ENCODE peak calls at places on chromosomes 3 and 15, in seven cellular contexts. I, S, Z, F, H, E and J are unnamed samples.

GRCh38 chr3:58798312-58798711 is 131.7 kb upstream of the FAM3D start:
- DNase-seq in Z (no peak), E (no peak), H (no peak), I (no peak), S (no peak), F (no peak), J (no peak)

GRCh38 chr3:42229942-42230688 is 35.9 kb downstream of the CCK start:
- DNase-seq in E (no peak), H (peak), F (no peak), I (peak), Z (peak), S (peak), J (peak)

GRCh38 chr3:164752814-164753213 is 325.5 kb downstream of the SI start:
- DNase-seq in H (no peak), Z (no peak), I (no peak), E (no peak), S (no peak), F (no peak), J (no peak)

GRCh38 chr3:111904376-111905241 is 45.5 kb downstream of the PHLDB2 start:
- DNase-seq in I (no peak), S (no peak), H (peak), Z (no peak), E (no peak), F (no peak), J (peak)

GRCh38 chr3:51681453-51681852 is 10.4 kb downstream of the TEX264 start:
- DNase-seq in Z (no peak), E (peak), F (peak), S (no peak), H (peak), I (no peak), J (no peak)

GRCh38 chr3:190697901-190698300 is 164.6 kb downstream of the GMNC start:
- DNase-seq in S (no peak), I (no peak), F (no peak), E (no peak), H (no peak), Z (no peak), J (peak)

GRCh38 chr3:120451670-120452220 is 953 bp upstream of the FSTL1 start:
- DNase-seq in E (no peak), H (no peak), Z (no peak), F (no peak), I (no peak), S (no peak), J (no peak)

GRCh38 chr3:130386604-130387263 is 41.3 kb downstream of the COL6A5 start:
- DNase-seq in F (no peak), S (no peak), Z (no peak), H (no peak), I (no peak), E (no peak), J (no peak)

GRCh38 chr15:100849021-100849831 is 30.4 kb upstream of the ALDH1A3 start:
- DNase-seq in S (peak), H (peak), E (peak), I (peak), F (peak), Z (peak), J (peak)

GRCh38 chr3:59970384-59970783 is 920.6 kb upstream of the CFAP20DC start:
- DNase-seq in H (no peak), I (no peak), S (no peak), F (no peak), E (no peak), Z (no peak), J (no peak)

GRCh38 chr3:187850256-187851010 is 105.2 kb upstream of the BCL6 start:
- DNase-seq in I (no peak), E (no peak), S (no peak), Z (no peak), H (no peak), F (no peak), J (no peak)

GRCh38 chr3:14133876-14134275 is 9.0 kb downstream of the TMEM43 start:
- DNase-seq in S (no peak), H (no peak), I (no peak), F (no peak), Z (no peak), E (no peak), J (no peak)

GRCh38 chr3:165814380-165814779 is 22.8 kb downstream of the BCHE start:
- DNase-seq in Z (no peak), F (no peak), H (no peak), E (no peak), I (no peak), S (no peak), J (no peak)

GRCh38 chr3:138219255-138219654 is 32.2 kb downstream of the ARMC8 start:
- DNase-seq in S (no peak), F (no peak), Z (no peak), E (no peak), I (no peak), H (no peak), J (no peak)

GRCh38 chr15:90885432-90886290 is 1.4 kb downstream of the FES start:
- DNase-seq in I (peak), Z (no peak), E (peak), S (peak), H (peak), F (peak), J (peak)

GRCh38 chr3:13776253-13777050 is 103.4 kb downstream of the WNT7A start:
- DNase-seq in I (no peak), Z (no peak), H (peak), S (no peak), E (no peak), F (no peak), J (no peak)

GRCh38 chr3:129556890-129557736 is 14.1 kb downstream of the H1-8 start:
- DNase-seq in F (no peak), S (no peak), I (no peak), H (no peak), Z (no peak), E (no peak), J (no peak)

GRCh38 chr3:47009225-47010049 is 30.0 kb downstream of the NBEAL2 start:
- DNase-seq in S (peak), H (no peak), Z (no peak), E (peak), F (peak), I (peak), J (peak)

GRCh38 chr3:70580021-70580420 is 267.6 kb upstream of the MDFIC2 start:
- DNase-seq in I (no peak), S (no peak), H (no peak), F (no peak), E (no peak), Z (no peak), J (no peak)

GRCh38 chr3:194476784-194477183 is 10.0 kb downstream of the ATP13A3 start:
- DNase-seq in I (no peak), Z (no peak), S (no peak), H (no peak), E (no peak), F (no peak), J (no peak)

GRCh38 chr3:18369561-18370185 is 55.5 kb downstream of the SATB1 start:
- DNase-seq in Z (no peak), F (no peak), I (peak), H (peak), E (no peak), S (no peak), J (no peak)

GRCh38 chr3:139588450-139588849 is 48.9 kb upstream of the RBP1 start:
- DNase-seq in S (no peak), Z (peak), I (peak), E (no peak), F (no peak), H (peak), J (no peak)

GRCh38 chr3:172159962-172160538 is 120.7 kb downstream of the FNDC3B start:
- DNase-seq in Z (no peak), E (no peak), I (no peak), H (no peak), F (no peak), S (no peak), J (no peak)

GRCh38 chr3:72659609-72660008 is 188.6 kb downstream of the SHQ1 start:
- DNase-seq in H (no peak), E (no peak), Z (no peak), F (no peak), S (no peak), I (peak), J (no peak)

GRCh38 chr3:78820497-78820896 is 947.3 kb downstream of the ROBO1 start:
- DNase-seq in I (no peak), E (no peak), H (no peak), Z (no peak), S (no peak), F (no peak), J (no peak)